ENCODE peak calls at places on chromosomes 3 and 15, in five cellular contexts. J is brain microvascular endothelial cell, X is IMR-90, Y is tibial artery, C is A673. M is an unnamed sample.
A peak's percentile ranks its signal among the peaks of the same experiment; 100 is the strongest.

GRCh38 chr3:130073582-130073981 is 8.0 kb upstream of the ALG1L2 start:
- DNase-seq in J (no peak), X (no peak), Y (no peak), C (no peak), M (no peak)

GRCh38 chr15:89167267-89168176 is 53.9 kb downstream of the RLBP1 start:
- DNase-seq in C (peak; percentile 34), J (peak; percentile 33), Y (peak; percentile 37), X (peak; percentile 65), M (peak; percentile 95)

GRCh38 chr3:156643729-156644389 is 30.5 kb upstream of the TIPARP start:
- DNase-seq in Y (no peak), X (peak; percentile 75), C (peak; percentile 80), J (peak; percentile 60), M (no peak)

GRCh38 chr3:13276438-13277129 is 143.5 kb downstream of the NUP210 start:
- DNase-seq in C (no peak), X (no peak), J (no peak), Y (no peak), M (no peak)

GRCh38 chr3:69865920-69866679 is 126.8 kb downstream of the MITF start:
- DNase-seq in Y (no peak), X (peak; percentile 23), J (no peak), C (no peak), M (peak; percentile 63)

GRCh38 chr3:144369151-144369879 is 397.7 kb downstream of the DIPK2A start:
- DNase-seq in C (peak; percentile 70), J (peak; percentile 55), X (no peak), Y (no peak), M (no peak)

GRCh38 chr15:65423977-65424679 is 1.4 kb upstream of the IGDCC4 start:
- DNase-seq in Y (no peak), J (no peak), X (peak; percentile 51), C (peak; percentile 51), M (peak; percentile 72)

GRCh38 chr15:95259965-95260364 is 1028.6 kb downstream of the MCTP2 start:
- DNase-seq in C (no peak), J (no peak), Y (no peak), X (no peak), M (peak; percentile 89)

GRCh38 chr15:39503526-39503925 is 77.4 kb upstream of the THBS1 start:
- DNase-seq in Y (no peak), X (no peak), J (no peak), C (no peak), M (no peak)

GRCh38 chr15:39110336-39110735 is 470.5 kb upstream of the THBS1 start:
- DNase-seq in C (no peak), X (peak; percentile 66), J (peak; percentile 62), Y (no peak), M (no peak)

GRCh38 chr3:48151807-48152427 is 36.3 kb downstream of the CDC25A start:
- DNase-seq in X (peak; percentile 16), Y (no peak), J (no peak), C (no peak), M (no peak)

GRCh38 chr3:188573286-188573928 is 419.4 kb downstream of the LPP start:
- DNase-seq in X (no peak), C (no peak), J (no peak), Y (no peak), M (no peak)
- H3K36me3 ChIP-seq in X (peaks cover 1% of the 10 kb centered on the region), C (no peaks in the 10 kb centered on the region), J (no peaks in the 10 kb centered on the region), Y (no peaks in the 10 kb centered on the region), M (no peaks in the 10 kb centered on the region)

GRCh38 chr15:51973220-51973619 is 1.6 kb upstream of the LEO1 start:
- DNase-seq in Y (no peak), J (no peak), C (no peak), X (no peak), M (no peak)
- H3K4me3 ChIP-seq in Y (no peak overlapping the region), J (no peak overlapping the region), C (no peak overlapping the region), X (no peak overlapping the region), M (no peak overlapping the region)

DNA sequence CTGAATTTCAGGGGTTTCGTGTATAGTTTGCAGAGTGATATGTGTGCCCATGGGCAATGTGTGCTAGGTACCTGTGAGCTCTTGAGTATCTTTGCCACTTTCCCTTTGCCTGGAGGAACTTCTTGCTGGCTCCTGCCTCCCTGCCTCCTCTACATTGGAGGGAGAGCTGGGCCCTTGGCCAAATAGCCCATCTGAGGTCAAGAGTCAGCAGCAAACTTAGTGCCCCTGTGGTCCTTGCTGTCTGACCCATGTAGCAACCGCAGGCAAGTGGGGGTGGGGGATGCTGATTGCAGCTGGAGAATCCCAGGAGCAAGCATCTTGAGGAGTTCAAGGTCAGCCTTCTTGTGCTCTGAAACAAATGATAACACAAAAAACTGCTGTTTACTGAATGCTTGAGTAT is 5.4 kb upstream of the TBC1D21 start:
- DNase-seq in J (no peak), Y (no peak), C (no peak), X (no peak), M (no peak)
- H3K27me3 ChIP-seq in J (peaks cover 24% of the 10 kb centered on the region), Y (no peaks in the 10 kb centered on the region), C (peaks cover 95% of the 10 kb centered on the region), X (peaks cover 69% of the 10 kb centered on the region), M (peaks cover 12% of the 10 kb centered on the region)

GRCh38 chr15:31367730-31368344 is 41.2 kb downstream of the KLF13 start:
- DNase-seq in X (no peak), Y (no peak), C (no peak), J (no peak), M (no peak)
- H3K36me3 ChIP-seq in X (peaks cover 2% of the 10 kb centered on the region), Y (peaks cover 9% of the 10 kb centered on the region), C (no peaks in the 10 kb centered on the region), J (no peaks in the 10 kb centered on the region), M (peaks cover 8% of the 10 kb centered on the region)

GRCh38 chr15:79084308-79084968 is 6.1 kb downstream of the RASGRF1 start:
- DNase-seq in C (no peak), J (no peak), X (no peak), Y (no peak), M (no peak)
- H3K4me3 ChIP-seq in C (no peak overlapping the region), J (no peak overlapping the region), X (no peak overlapping the region), Y (no peak overlapping the region), M (no peak overlapping the region)

GRCh38 chr15:67758610-67759300 is 66.6 kb upstream of the SKOR1 start:
- DNase-seq in C (no peak), X (no peak), Y (no peak), J (no peak), M (no peak)
- H3K27me3 ChIP-seq in C (no peaks in the 10 kb centered on the region), X (no peaks in the 10 kb centered on the region), Y (no peaks in the 10 kb centered on the region), J (no peaks in the 10 kb centered on the region), M (no peaks in the 10 kb centered on the region)

DNA sequence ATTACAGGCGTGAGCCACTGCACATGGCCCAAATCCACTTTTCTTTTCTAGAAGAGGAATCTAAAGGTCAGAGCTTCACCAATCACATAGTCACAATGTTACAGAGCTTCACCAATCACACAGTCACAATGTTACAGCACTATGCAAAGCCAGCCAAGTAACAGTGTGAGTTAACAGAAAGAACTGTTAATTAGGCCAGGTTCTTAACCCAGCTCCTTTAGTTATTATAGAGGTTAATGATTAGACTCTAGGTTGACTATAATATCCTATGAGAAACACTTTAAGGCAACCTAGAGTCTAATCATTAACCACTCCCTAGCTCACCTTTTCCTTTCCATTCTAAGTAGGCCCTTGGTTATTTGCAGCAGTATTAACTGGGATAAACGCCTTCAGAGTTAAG is 54.0 kb downstream of the TASOR start:
- DNase-seq in C (no peak), Y (no peak), X (no peak), J (no peak), M (no peak)
- H3K36me3 ChIP-seq in C (peaks cover 10% of the 10 kb centered on the region), Y (peaks cover 59% of the 10 kb centered on the region), X (peaks cover 28% of the 10 kb centered on the region), J (peaks cover 22% of the 10 kb centered on the region), M (peaks cover 7% of the 10 kb centered on the region)

GRCh38 chr3:194254032-194254431 is 97.1 kb downstream of the CPN2 start:
- DNase-seq in J (no peak), X (no peak), C (no peak), Y (no peak), M (no peak)

GRCh38 chr3:194257030-194257657 is 94.0 kb downstream of the CPN2 start:
- DNase-seq in J (no peak), Y (no peak), C (no peak), X (no peak), M (no peak)

GRCh38 chr3:194253270-194253669 is 97.9 kb downstream of the CPN2 start:
- DNase-seq in C (no peak), X (no peak), J (no peak), Y (no peak), M (no peak)

GRCh38 chr3:194256040-194256945 is 94.8 kb downstream of the CPN2 start:
- DNase-seq in C (no peak), X (no peak), J (no peak), Y (no peak), M (no peak)

GRCh38 chr3:194255252-194256039 is 95.7 kb downstream of the CPN2 start:
- DNase-seq in X (no peak), Y (peak; percentile 71), C (peak; percentile 41), J (no peak), M (no peak)
- H3K4me3 ChIP-seq in X (no peak overlapping the region), Y (no peak overlapping the region), C (no peak overlapping the region), J (no peak overlapping the region), M (no peak overlapping the region)

GRCh38 chr3:135199137-135199536 is 404.1 kb downstream of the EPHB1 start:
- DNase-seq in J (no peak), C (no peak), X (no peak), Y (no peak), M (no peak)

GRCh38 chr3:135197246-135197645 is 402.2 kb downstream of the EPHB1 start:
- DNase-seq in J (no peak), X (no peak), C (no peak), Y (no peak), M (peak; percentile 71)

GRCh38 chr3:135197856-135198255 is 402.8 kb downstream of the EPHB1 start:
- DNase-seq in J (no peak), C (no peak), Y (no peak), X (no peak), M (no peak)

GRCh38 chr3:135203026-135203425 is 408.0 kb downstream of the EPHB1 start:
- DNase-seq in X (no peak), C (no peak), J (no peak), Y (no peak), M (no peak)
- H3K27me3 ChIP-seq in X (no peaks in the 10 kb centered on the region), C (no peaks in the 10 kb centered on the region), J (no peaks in the 10 kb centered on the region), Y (no peaks in the 10 kb centered on the region), M (no peaks in the 10 kb centered on the region)

M was measured in bronchial epithelial cell.